ENCODE peak calls at places on chromosomes 4 and X, in ten cellular contexts. P, C, R, Y, K, Z, M, T, V and W are unnamed samples.
A peak's percentile ranks its signal among the peaks of the same experiment; 100 is the strongest.

GRCh38 chr4:168683595-168683994 is 186.7 kb downstream of the PALLD start:
- DNase-seq in R (no peak), K (no peak), Y (no peak), Z (no peak), P (no peak), V (no peak), T (no peak), C (no peak), M (no peak), W (no peak)

GRCh38 chr4:146342600-146343192 is 128.4 kb downstream of the REELD1 start:
- DNase-seq in R (no peak), P (peak; percentile 32), V (no peak), Z (peak; percentile 72), C (peak; percentile 10), K (peak; percentile 19), Y (peak; percentile 39), M (no peak), T (peak; percentile 26), W (peak; percentile 25)

GRCh38 chr4:87073570-87074470 is 139.0 kb downstream of the AFF1 start:
- DNase-seq in R (peak; percentile 34), V (no peak), K (no peak), Y (no peak), T (no peak), Z (no peak), C (peak; percentile 18), M (no peak), P (peak; percentile 84), W (peak; percentile 59)

GRCh38 chr4:73315091-73315490 is 56.5 kb upstream of the ANKRD17 start:
- DNase-seq in K (no peak), C (no peak), M (no peak), V (no peak), P (no peak), Z (peak; percentile 16), Y (no peak), R (no peak), T (peak; percentile 22), W (no peak)

GRCh38 chr4:24003476-24003875 is 113.6 kb upstream of the PPARGC1A start:
- DNase-seq in K (no peak), P (no peak), M (no peak), Z (no peak), Y (no peak), V (peak; percentile 11), R (no peak), T (no peak), C (no peak), W (no peak)

GRCh38 chr4:183571350-183572076 is 66.7 kb downstream of the ING2 start:
- DNase-seq in P (peak; percentile 6), C (peak; percentile 83), T (no peak), R (no peak), M (peak; percentile 20), V (no peak), Z (peak; percentile 38), K (peak; percentile 35), Y (no peak), W (peak; percentile 22)

GRCh38 chr4:84877051-84877833 is 89.2 kb downstream of the WDFY3 start:
- DNase-seq in V (peak; percentile 36), K (no peak), Y (no peak), P (no peak), R (no peak), Z (peak; percentile 55), T (peak; percentile 18), M (no peak), C (no peak), W (no peak)

GRCh38 chrX:38313190-38313589 is 14.1 kb downstream of the RPGR start:
- DNase-seq in V (peak; percentile 9), P (no peak), Y (no peak), M (no peak), Z (no peak), T (peak; percentile 5), R (no peak), C (no peak), K (no peak), W (no peak)

GRCh38 chrX:30733852-30734660 is 80.8 kb downstream of the GK start:
- DNase-seq in C (no peak), Z (no peak), T (no peak), V (no peak), Y (no peak), M (no peak), P (no peak), R (no peak), K (no peak), W (no peak)

GRCh38 chr4:10083861-10084641 is 32.5 kb downstream of the WDR1 start:
- DNase-seq in T (no peak), Y (no peak), P (no peak), V (no peak), R (peak; percentile 2), Z (no peak), K (no peak), C (no peak), M (no peak), W (no peak)